ENCODE peak calls at places on chromosomes 5 and 9, in four cellular contexts. A is right atrium auricular region; I is cardiac muscle cell; Q is CD8-positive, alpha-beta memory T cell. M is an unnamed sample. For H3K36me3 and H3K27me3, the result is how much of the 10 kb centered on the place peaks cover.

GRCh38 chr5:50727149-50727496 is 60.7 kb downstream of the PARP8 start:
- DNase-seq in I (peak), A (no peak), Q (no peak), M (no peak)

GRCh38 chr5:10849278-10849677 is 88.2 kb upstream of the DAP start:
- DNase-seq in Q (no peak), I (no peak), A (no peak), M (no peak)

GRCh38 chr5:141439411-141440141 is 9.3 kb downstream of the PCDHGA12 start:
- DNase-seq in A (no peak), Q (no peak), I (no peak), M (no peak)

GRCh38 chr9:15349892-15350761 is 43.1 kb upstream of the TTC39B start:
- DNase-seq in Q (no peak), A (no peak), I (peak), M (no peak)

GRCh38 chr5:158056426-158056825 is 197.5 kb upstream of the CLINT1 start:
- DNase-seq in Q (no peak), I (peak), A (no peak), M (no peak)

GRCh38 chr5:20470997-20471396 is 483.0 kb upstream of the CDH18 start:
- DNase-seq in I (no peak), Q (no peak), A (no peak), M (no peak)

GRCh38 chr5:96483878-96484277 is 50.8 kb upstream of the PCSK1 start:
- DNase-seq in Q (no peak), I (peak), A (no peak), M (no peak)

GRCh38 chr9:98159301-98159700 is 33.1 kb downstream of the CORO2A start:
- DNase-seq in Q (no peak), I (no peak), A (no peak), M (no peak)

GRCh38 chr5:55691265-55692105 is 20.6 kb downstream of the SLC38A9 start:
- DNase-seq in A (no peak), I (peak), Q (no peak), M (no peak)

GRCh38 chr5:140806834-140807775 is at the start of gene PCDHA4:
- DNase-seq in Q (no peak), I (peak), A (no peak), M (no peak)

GRCh38 chr5:33937017-33937699 is 972 bp downstream of the RXFP3 start:
- DNase-seq in I (peak), A (no peak), Q (no peak), M (no peak)

GRCh38 chr9:6911901-6912650 is 154.3 kb downstream of the KDM4C start:
- DNase-seq in I (no peak), A (no peak), Q (no peak), M (no peak)

GRCh38 chr5:14108170-14108996 is 34.8 kb upstream of the TRIO start:
- DNase-seq in Q (no peak), I (peak), A (peak), M (no peak)

GRCh38 chr9:108057421-108058136 is 568.0 kb upstream of the KLF4 start:
- DNase-seq in A (peak), I (peak), Q (no peak), M (no peak)

GRCh38 chr5:139137703-139138102 is 60.5 kb downstream of the SIL1 start:
- DNase-seq in Q (no peak), I (peak), A (no peak), M (no peak)

GRCh38 chr5:18024542-18024941 is 390.3 kb downstream of the TAF11L14 start:
- DNase-seq in A (no peak), I (no peak), Q (no peak), M (no peak)

GRCh38 chr5:169828385-169828784 is 151.9 kb downstream of the INSYN2B start:
- DNase-seq in A (no peak), I (no peak), Q (no peak), M (no peak)

GRCh38 chr9:127683723-127684122 is 23.1 kb upstream of the CFAP157 start:
- DNase-seq in I (peak), Q (no peak), A (no peak), M (no peak)

GRCh38 chr5:135697251-135697958 is 118.6 kb upstream of the CXCL14 start:
- DNase-seq in I (no peak), Q (no peak), A (peak), M (no peak)

GRCh38 chr5:148909001-148909400 is 82.6 kb downstream of the ADRB2 start:
- DNase-seq in A (no peak), Q (no peak), I (no peak), M (no peak)

DNA sequence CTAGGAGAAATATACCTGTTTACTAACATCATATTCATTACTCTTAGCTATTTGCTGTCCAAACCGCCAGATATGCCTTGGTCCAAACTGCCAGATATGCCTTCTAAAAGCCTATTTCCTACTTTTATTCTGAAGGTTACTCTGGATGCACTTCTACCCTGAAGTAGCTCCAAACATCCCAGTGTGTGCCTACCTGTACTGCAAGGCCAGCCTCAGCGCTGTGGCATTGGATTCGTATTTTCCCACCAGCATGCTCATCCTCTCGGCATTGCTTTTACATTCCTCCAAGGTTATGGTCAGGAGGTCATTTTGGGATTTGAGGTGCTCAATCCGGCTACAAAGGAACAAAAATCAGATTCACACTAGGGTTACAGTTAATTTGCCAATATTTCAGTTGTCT is 94.3 kb downstream of the DCP2 start:
- DNase-seq in A (no peak), Q (no peak), I (no peak), M (no peak)
- H3K36me3 ChIP-seq in A (under half), Q (under half), I (under half), M (under half)

DNA sequence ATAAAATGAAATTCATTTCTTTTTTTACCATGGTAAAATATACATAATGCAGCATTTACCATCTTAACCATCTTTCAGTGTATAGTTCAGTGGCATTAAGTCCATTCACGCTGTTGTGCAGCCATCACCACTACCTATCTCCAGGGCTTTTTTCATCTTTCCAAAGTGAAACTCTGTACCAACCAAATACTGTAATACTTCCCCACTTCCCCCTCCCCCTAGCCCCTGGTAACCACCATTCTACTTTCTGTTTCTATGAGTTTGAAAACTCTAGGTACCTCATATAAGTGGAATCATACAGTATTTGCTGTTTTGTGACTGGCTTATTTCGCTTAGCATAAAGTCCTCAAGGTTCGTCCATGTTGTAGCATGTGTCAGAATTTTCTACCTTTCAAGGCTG is 23.4 kb downstream of the SPAAR start:
- DNase-seq in A (no peak), Q (no peak), I (no peak), M (no peak)
- H3K27ac ChIP-seq in A (no peak), Q (no peak), I (no peak), M (no peak)

GRCh38 chr9:105062222-105062850 is 134.4 kb upstream of the ABCA1 start:
- DNase-seq in Q (no peak), A (no peak), I (no peak), M (no peak)

GRCh38 chr9:105064248-105065118 is 136.5 kb upstream of the ABCA1 start:
- DNase-seq in A (peak), Q (no peak), I (peak), M (no peak)

GRCh38 chr9:105066265-105066865 is 138.4 kb upstream of the ABCA1 start:
- DNase-seq in I (no peak), Q (no peak), A (peak), M (no peak)

GRCh38 chr9:105065119-105066088 is 137.4 kb upstream of the ABCA1 start:
- DNase-seq in A (no peak), Q (no peak), I (no peak), M (no peak)

DNA sequence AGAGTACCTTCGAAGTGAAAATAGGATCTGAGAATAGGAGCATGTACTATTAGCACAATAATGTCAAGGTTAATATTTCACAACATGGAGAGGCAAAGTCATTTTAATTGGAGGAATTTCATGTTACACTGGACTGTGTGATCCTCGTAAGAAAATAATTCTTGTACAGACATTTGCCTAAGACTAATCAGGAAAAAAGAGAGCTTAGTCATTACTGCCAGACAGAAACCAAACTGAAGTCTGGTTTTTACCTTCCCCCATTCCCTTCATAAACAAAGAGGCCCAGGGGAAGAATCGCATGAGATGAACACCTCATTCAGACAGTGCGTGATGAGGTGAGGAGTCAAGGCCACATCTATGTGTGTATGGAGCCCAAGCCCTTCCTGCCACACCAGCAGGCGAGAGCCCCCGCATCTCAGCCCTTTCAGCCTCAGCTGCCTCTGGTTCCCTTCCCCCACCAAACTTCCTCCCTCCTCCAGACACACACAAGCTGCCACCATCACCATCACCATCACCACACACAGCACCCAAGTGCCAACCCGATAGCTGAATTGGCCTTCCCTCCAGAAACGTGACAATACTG is 135.8 kb upstream of the ABCA1 start:
- DNase-seq in I (peak), Q (no peak), A (no peak), M (no peak)
- H3K27me3 ChIP-seq in I (under half), Q (under half), A (under half), M (under half)

GRCh38 chr5:179865471-179866240 is 7.0 kb upstream of the MRNIP start:
- DNase-seq in Q (no peak), A (no peak), I (no peak), M (no peak)
- H3K36me3 ChIP-seq in Q (under half), A (under half), I (under half), M (under half)

GRCh38 chr5:117888688-117889087 is 1099.7 kb downstream of the DTWD2 start:
- DNase-seq in A (no peak), I (peak), Q (no peak), M (no peak)
- H3K27ac ChIP-seq in A (no peak), I (no peak), Q (no peak), M (no peak)

GRCh38 chr5:177409043-177409801 is at the start of gene F12:
- DNase-seq in I (no peak), A (no peak), Q (no peak), M (no peak)
- H3K27me3 ChIP-seq in I (half or more), A (under half), Q (under half), M (under half)

DNA sequence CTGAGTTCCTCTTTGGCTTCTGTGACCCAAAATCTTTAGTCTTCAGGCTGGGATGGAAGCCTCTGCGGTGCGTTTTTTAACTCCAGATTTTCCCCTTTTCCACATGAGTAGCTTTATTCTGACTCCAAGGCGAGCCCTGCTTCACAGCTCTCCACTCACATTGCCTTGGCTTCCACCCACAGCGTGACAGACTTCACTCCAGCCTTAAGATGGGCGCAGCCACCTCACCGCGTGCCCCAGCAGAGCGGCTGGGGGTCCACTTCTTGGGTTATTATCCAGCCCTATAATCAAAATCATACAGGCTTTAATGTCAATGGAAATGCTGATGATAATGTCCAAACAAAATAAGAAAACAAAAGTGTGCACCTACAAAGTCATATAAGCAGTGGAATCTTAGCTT is 1.2 kb downstream of the EXOC3 start:
- DNase-seq in A (no peak), I (no peak), Q (no peak), M (no peak)
- H3K36me3 ChIP-seq in A (under half), I (under half), Q (under half), M (under half)

GRCh38 chr9:137720571-137721110 is 101.8 kb downstream of the EHMT1 start:
- DNase-seq in I (no peak), Q (no peak), A (no peak), M (no peak)

GRCh38 chr9:137721899-137722298 is 103.1 kb downstream of the EHMT1 start:
- DNase-seq in Q (no peak), I (no peak), A (no peak), M (no peak)

GRCh38 chr9:137723396-137724113 is 104.8 kb downstream of the EHMT1 start:
- DNase-seq in A (no peak), I (no peak), Q (no peak), M (no peak)

GRCh38 chr9:137722481-137722880 is 103.7 kb downstream of the EHMT1 start:
- DNase-seq in I (no peak), Q (no peak), A (no peak), M (no peak)

DNA sequence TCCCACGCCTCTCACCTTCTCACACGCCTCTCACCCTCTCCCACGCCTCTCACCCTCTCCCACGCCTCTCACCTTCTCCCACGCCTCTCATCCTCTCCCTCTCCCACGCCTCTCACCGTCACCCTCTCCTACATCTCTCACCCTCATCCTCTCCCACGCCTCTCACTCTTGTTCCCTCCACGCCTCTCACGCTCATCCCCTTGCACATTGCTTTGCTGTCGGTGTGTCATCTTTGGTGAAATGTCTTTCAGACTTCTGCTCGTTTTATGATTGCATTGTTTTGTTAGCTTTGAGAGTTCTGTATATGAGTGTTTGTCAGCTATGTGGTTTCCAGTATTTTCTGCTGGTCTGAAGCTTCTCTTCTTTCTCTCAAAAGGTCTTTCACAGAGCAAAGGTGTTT is 102.7 kb downstream of the EHMT1 start:
- DNase-seq in A (no peak), Q (no peak), I (no peak), M (no peak)
- H3K27ac ChIP-seq in A (no peak), Q (no peak), I (no peak), M (no peak)

GRCh38 chr5:603081-603998 is 8.8 kb upstream of the CEP72 start:
- DNase-seq in Q (no peak), I (no peak), A (no peak), M (no peak)
- H3K27me3 ChIP-seq in Q (under half), I (under half), A (under half), M (under half)

DNA sequence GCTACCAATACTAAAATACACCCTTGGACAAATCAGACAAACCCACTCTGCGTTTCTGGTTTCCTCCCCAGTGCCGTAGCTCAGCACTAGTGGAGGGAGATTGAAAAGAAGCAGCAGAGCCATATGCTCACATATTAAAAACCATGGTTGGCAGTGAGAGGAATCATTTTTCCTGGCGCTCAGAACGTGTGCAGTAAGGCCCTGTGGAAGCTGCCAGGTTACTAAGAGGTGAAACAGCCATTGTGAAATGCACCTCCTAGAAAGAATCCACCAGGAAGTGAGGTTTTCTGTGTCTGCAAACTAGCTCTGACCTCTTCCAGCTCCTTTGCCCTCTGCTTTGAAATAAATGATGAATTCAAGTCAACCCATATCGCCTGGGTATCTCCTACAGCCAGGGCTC is 177.2 kb downstream of the ERCC6L2 start:
- DNase-seq in A (no peak), Q (no peak), I (no peak), M (no peak)
- H3K36me3 ChIP-seq in A (under half), Q (under half), I (under half), M (under half)

M was measured in effector memory CD4-positive, alpha-beta T cell.